ENCODE peak calls at places on chromosome 9, in six cellular contexts. A is Peyer's patch, T is A549, E is tibial nerve, O is stomach, Q is ovary. H is an unnamed sample. For H3K9me3, the result is how much of the 10 kb centered on the place peaks cover.

GRCh38 chr9:134559013-134559412 is 82.6 kb upstream of the COL5A1 start:
- DNase-seq in T (no peak), A (no peak), E (no peak), O (no peak), Q (no peak), H (peak)

GRCh38 chr9:79759460-79759859 is 187.7 kb downstream of the TLE4 start:
- DNase-seq in O (no peak), T (no peak), E (no peak), A (no peak), Q (no peak), H (no peak)

GRCh38 chr9:132627120-132627519 is 42.7 kb downstream of the DDX31 start:
- DNase-seq in T (peak), O (peak), E (no peak), A (no peak), Q (no peak), H (no peak)

GRCh38 chr9:132857031-132857430 is 21.1 kb downstream of the AK8 start:
- DNase-seq in Q (peak), T (no peak), O (peak), E (peak), A (no peak), H (peak)

GRCh38 chr9:92650839-92651621 is 18.9 kb downstream of the IPPK start:
- DNase-seq in T (no peak), Q (peak), E (no peak), A (no peak), O (no peak), H (no peak)

GRCh38 chr9:89422151-89422918 is 75.6 kb downstream of the SEMA4D start:
- DNase-seq in O (no peak), Q (no peak), E (no peak), A (no peak), T (no peak), H (no peak)

GRCh38 chr9:91771864-91772263 is 178.2 kb downstream of the ROR2 start:
- DNase-seq in Q (no peak), A (no peak), E (no peak), T (no peak), O (no peak), H (no peak)

GRCh38 chr9:99823392-99824377 is 2.0 kb downstream of the NR4A3 start:
- DNase-seq in O (peak), Q (peak), A (peak), E (no peak), T (peak), H (peak)

GRCh38 chr9:76247426-76247825 is 146.8 kb downstream of the RFK start:
- DNase-seq in O (no peak), E (no peak), A (no peak), T (no peak), Q (no peak), H (no peak)

GRCh38 chr9:85600675-85601263 is 141.0 kb downstream of the AGTPBP1 start:
- DNase-seq in Q (no peak), O (no peak), E (no peak), A (no peak), T (no peak), H (no peak)

GRCh38 chr9:131432050-131432449 is 38.2 kb downstream of the PRRC2B start:
- DNase-seq in E (no peak), Q (no peak), A (no peak), O (no peak), T (no peak), H (no peak)

GRCh38 chr9:27528278-27528885 is 1.2 kb downstream of the MOB3B start:
- DNase-seq in A (peak), T (no peak), O (peak), Q (peak), E (peak), H (peak)

GRCh38 chr9:35042081-35042604 is 30.3 kb downstream of the VCP start:
- DNase-seq in A (no peak), O (no peak), T (no peak), E (no peak), Q (no peak), H (no peak)

GRCh38 chr9:37037137-37037743 is 3.2 kb upstream of the PAX5 start:
- DNase-seq in A (no peak), E (no peak), T (no peak), O (no peak), Q (no peak), H (no peak)

GRCh38 chr9:135098400-135099105 is 11.1 kb downstream of the OLFM1 start:
- DNase-seq in A (no peak), Q (peak), T (no peak), E (no peak), O (no peak), H (peak)

GRCh38 chr9:91036356-91036755 is 234.7 kb downstream of the SYK start:
- DNase-seq in O (no peak), T (no peak), E (no peak), A (peak), Q (no peak), H (no peak)

GRCh38 chr9:114804504-114804903 is 1.3 kb downstream of the TNFSF15 start:
- DNase-seq in O (peak), Q (no peak), T (peak), A (peak), E (no peak), H (peak)

GRCh38 chr9:70602364-70603019 is 188.0 kb upstream of the KLF9 start:
- DNase-seq in Q (peak), A (no peak), E (no peak), T (peak), O (peak), H (peak)

GRCh38 chr9:120109242-120109641 is 470.7 kb downstream of the CDK5RAP2 start:
- DNase-seq in Q (no peak), A (no peak), T (peak), O (no peak), E (no peak), H (no peak)

GRCh38 chr9:120324996-120325642 is 254.8 kb downstream of the CDK5RAP2 start:
- DNase-seq in T (no peak), A (no peak), O (no peak), Q (no peak), E (no peak), H (no peak)

GRCh38 chr9:36118201-36118600 is 18.3 kb upstream of the GLIPR2 start:
- DNase-seq in Q (no peak), E (no peak), O (no peak), T (no peak), A (no peak), H (no peak)

GRCh38 chr9:135008416-135008815 is 79.1 kb upstream of the OLFM1 start:
- DNase-seq in Q (no peak), O (no peak), A (peak), T (no peak), E (no peak), H (no peak)

GRCh38 chr9:101693937-101694336 is 44.5 kb downstream of the GRIN3A start:
- DNase-seq in E (no peak), A (no peak), Q (no peak), O (no peak), T (no peak), H (no peak)

GRCh38 chr9:32703635-32704034 is 68.2 kb upstream of the TAF1L start:
- DNase-seq in A (no peak), O (no peak), T (peak), Q (no peak), E (no peak), H (no peak)

GRCh38 chr9:92097997-92098482 is 17.2 kb downstream of the SPTLC1 start:
- DNase-seq in A (peak), Q (peak), T (no peak), E (peak), O (peak), H (peak)

GRCh38 chr9:131282688-131283422 is 6.5 kb upstream of the FAM78A start:
- DNase-seq in Q (no peak), A (no peak), E (no peak), O (no peak), T (no peak), H (no peak)

GRCh38 chr9:93061791-93062299 is 3.3 kb downstream of the SUSD3 start:
- DNase-seq in O (peak), T (peak), E (no peak), A (peak), Q (peak), H (no peak)

GRCh38 chr9:93467462-93467861 is 14.1 kb upstream of the FAM120AOS start:
- DNase-seq in Q (no peak), O (peak), A (no peak), E (no peak), T (no peak), H (no peak)

GRCh38 chr9:18976368-18977238 is 56.4 kb downstream of the SAXO1 start:
- DNase-seq in O (peak), E (no peak), A (no peak), Q (no peak), T (no peak), H (no peak)

GRCh38 chr9:121566401-121567141 is 66.9 kb upstream of the GGTA1 start:
- DNase-seq in T (no peak), Q (peak), A (no peak), E (no peak), O (no peak), H (peak)

GRCh38 chr9:32218100-32218767 is 166.2 kb upstream of the ACO1 start:
- DNase-seq in A (no peak), E (no peak), Q (no peak), T (no peak), O (no peak), H (no peak)

GRCh38 chr9:135456436-135457104 is 23.0 kb upstream of the PPP1R26 start:
- DNase-seq in E (no peak), A (no peak), T (no peak), Q (no peak), O (no peak), H (no peak)

GRCh38 chr9:18865542-18865941 is 167.5 kb downstream of the SAXO1 start:
- DNase-seq in A (no peak), Q (no peak), O (no peak), E (no peak), T (no peak), H (no peak)

GRCh38 chr9:126125577-126125976 is 201.1 kb upstream of the MVB12B start:
- DNase-seq in Q (peak), A (no peak), O (no peak), E (no peak), T (no peak), H (peak)

GRCh38 chr9:83034026-83034425 is 28.9 kb downstream of the RASEF start:
- DNase-seq in A (no peak), E (no peak), O (no peak), T (no peak), Q (no peak), H (no peak)

GRCh38 chr9:37037744-37038640 is 3.9 kb upstream of the PAX5 start:
- DNase-seq in A (no peak), E (no peak), O (no peak), Q (no peak), T (no peak), H (no peak)

GRCh38 chr9:88064554-88064953 is 73.7 kb downstream of the SPATA31C2 start:
- DNase-seq in A (no peak), Q (no peak), O (no peak), T (no peak), E (no peak), H (no peak)

GRCh38 chr9:2307480-2307879 is 292.3 kb downstream of the SMARCA2 start:
- DNase-seq in A (no peak), Q (no peak), O (no peak), E (no peak), T (peak), H (no peak)

GRCh38 chr9:2313512-2313911 is 298.4 kb downstream of the SMARCA2 start:
- DNase-seq in E (no peak), O (no peak), T (no peak), A (no peak), Q (no peak), H (no peak)

GRCh38 chr9:2317591-2317990 is 302.4 kb downstream of the SMARCA2 start:
- DNase-seq in A (no peak), E (no peak), O (no peak), T (no peak), Q (no peak), H (no peak)

GRCh38 chr9:2311920-2312319 is 296.8 kb downstream of the SMARCA2 start:
- DNase-seq in T (no peak), A (no peak), O (no peak), Q (no peak), E (no peak), H (no peak)
- H3K9me3 ChIP-seq in T (under half), A (under half), O (under half), Q (under half), E (under half), H (under half)

GRCh38 chr9:69175488-69175872 is 1.4 kb downstream of the TJP2 start:
- DNase-seq in Q (no peak), A (no peak), E (no peak), T (no peak), O (no peak), H (no peak)

GRCh38 chr9:69173497-69173890 is 583 bp upstream of the TJP2 start:
- DNase-seq in O (no peak), Q (no peak), E (no peak), T (no peak), A (no peak), H (no peak)

GRCh38 chr9:69172895-69173294 is 1.2 kb upstream of the TJP2 start:
- DNase-seq in Q (no peak), A (no peak), E (no peak), O (no peak), T (no peak), H (no peak)

GRCh38 chr9:69174645-69175487 is 789 bp downstream of the TJP2 start:
- DNase-seq in E (no peak), Q (peak), T (no peak), A (no peak), O (no peak), H (peak)

GRCh38 chr9:69173891-69174644 is at the start of gene TJP2:
- DNase-seq in T (no peak), A (peak), O (peak), E (peak), Q (peak), H (peak)
- TF ChIP-seq POLR2A in T (no peak), A (no peak), O (no peak), E (no peak), Q (no peak), H (peak)

GRCh38 chr9:137973829-137974416 is 96.3 kb downstream of the CACNA1B start:
- DNase-seq in A (peak), T (no peak), O (peak), Q (peak), E (no peak), H (no peak)
- H3K9me3 ChIP-seq in A (under half), T (under half), O (under half), Q (under half), E (under half), H (under half)

DNA sequence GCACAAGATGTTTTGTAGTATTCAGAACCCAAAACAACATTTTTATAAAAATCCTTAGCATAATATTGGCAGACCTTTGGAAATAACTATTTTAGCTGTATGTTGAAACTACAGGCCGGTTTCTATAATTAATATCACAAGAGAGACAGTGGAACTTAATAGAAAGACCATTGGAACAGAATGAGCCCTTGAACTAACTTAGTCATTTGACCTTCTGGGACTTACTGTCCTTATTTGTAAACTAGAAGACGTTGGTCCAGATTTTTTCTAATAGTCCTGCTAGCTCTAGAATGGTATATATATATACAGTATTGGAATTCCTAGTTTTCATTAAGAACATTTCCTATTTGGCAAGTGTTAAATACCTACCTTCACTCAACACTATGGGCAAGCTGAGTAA is 69.5 kb upstream of the ALDH1A1 start:
- DNase-seq in A (no peak), Q (no peak), O (no peak), E (no peak), T (no peak), H (no peak)
- TF ChIP-seq POLR2A in A (no peak), Q (no peak), O (no peak), E (no peak), T (no peak), H (no peak)

GRCh38 chr9:23145467-23145866 is 680.6 kb downstream of the ELAVL2 start:
- DNase-seq in O (no peak), T (no peak), E (no peak), A (no peak), Q (no peak), H (no peak)
- H3K9me3 ChIP-seq in O (under half), T (under half), E (under half), A (under half), Q (under half), H (under half)